ENCODE peak calls at places on chromosomes 5 and 9, in seven cellular contexts. N is BE2C, F is tibial artery, Z is GM20000, W is GM13976, G is astrocyte, K is thyroid gland. S is an unnamed sample.

GRCh38 chr9:107131108-107131799 is 151.8 kb upstream of the RAD23B start:
- DNase-seq in N (no peak), F (no peak), Z (no peak), W (no peak), G (no peak), K (no peak), S (no peak)

GRCh38 chr5:178351221-178351825 is 118.7 kb upstream of the PHYKPL start:
- DNase-seq in N (no peak), F (no peak), Z (no peak), W (no peak), G (no peak), K (no peak), S (no peak)

GRCh38 chr5:173324115-173325001 is 3.9 kb downstream of the STC2 start:
- DNase-seq in N (peak; percentile 98), F (peak; percentile 91), Z (peak; percentile 58), W (peak; percentile 59), G (peak; percentile 68), K (no peak), S (peak; percentile 49)

GRCh38 chr9:96383165-96383939 is at the start of gene SLC35D2:
- DNase-seq in N (peak; percentile 65), F (peak; percentile 79), Z (peak; percentile 76), W (peak; percentile 73), G (peak; percentile 27), K (peak; percentile 73), S (peak; percentile 67)

GRCh38 chr5:16774806-16775205 is 158.0 kb upstream of the RETREG1 start:
- DNase-seq in N (no peak), F (no peak), Z (no peak), W (no peak), G (no peak), K (no peak), S (no peak)

GRCh38 chr5:39977231-39977630 is 552.5 kb upstream of the DAB2 start:
- DNase-seq in N (no peak), F (no peak), Z (no peak), W (no peak), G (no peak), K (no peak), S (no peak)

GRCh38 chr9:33510264-33511183 is 13.5 kb upstream of the ANKRD18B start:
- DNase-seq in N (peak; percentile 73), F (peak; percentile 70), Z (peak; percentile 37), W (peak; percentile 50), G (peak; percentile 42), K (peak; percentile 47), S (peak; percentile 32)

GRCh38 chr5:177402271-177403043 is 2.0 kb upstream of the PFN3 start:
- DNase-seq in N (peak; percentile 88), F (no peak), Z (peak; percentile 85), W (peak; percentile 79), G (peak; percentile 42), K (peak; percentile 92), S (peak; percentile 82)

GRCh38 chr5:3564827-3565560 is 30.6 kb upstream of the IRX1 start:
- DNase-seq in N (no peak), F (no peak), Z (no peak), W (no peak), G (no peak), K (no peak), S (no peak)

GRCh38 chr9:96279927-96280326 is 22.0 kb downstream of the HSD17B3 start:
- DNase-seq in N (no peak), F (no peak), Z (no peak), W (no peak), G (no peak), K (peak; percentile 92), S (no peak)

GRCh38 chr5:153794327-153794726 is 244.4 kb downstream of the FAM114A2 start:
- DNase-seq in N (no peak), F (no peak), Z (no peak), W (no peak), G (no peak), K (no peak), S (no peak)

GRCh38 chr9:101477214-101477613 is 41.6 kb upstream of the ALDOB start:
- DNase-seq in N (no peak), F (no peak), Z (no peak), W (no peak), G (no peak), K (no peak), S (no peak)

GRCh38 chr5:99169309-99169708 is 240.5 kb upstream of the CHD1 start:
- DNase-seq in N (no peak), F (no peak), Z (no peak), W (no peak), G (peak; percentile 25), K (no peak), S (no peak)

GRCh38 chr5:29758986-29759421 is 1434.5 kb upstream of the CDH6 start:
- DNase-seq in N (no peak), F (no peak), Z (no peak), W (no peak), G (no peak), K (no peak), S (no peak)

GRCh38 chr9:125759812-125760134 is 12.6 kb downstream of the PBX3 start:
- DNase-seq in N (no peak), F (no peak), Z (no peak), W (no peak), G (no peak), K (peak; percentile 30), S (no peak)

GRCh38 chr5:127184841-127185240 is 105.8 kb upstream of the MEGF10 start:
- DNase-seq in N (no peak), F (no peak), Z (no peak), W (no peak), G (no peak), K (no peak), S (no peak)

GRCh38 chr9:112753725-112754124 is 3.2 kb downstream of the SNX30 start:
- DNase-seq in N (no peak), F (no peak), Z (no peak), W (no peak), G (peak; percentile 94), K (no peak), S (no peak)

GRCh38 chr9:131194767-131195166 is 69.4 kb downstream of the NUP214 start:
- DNase-seq in N (no peak), F (no peak), Z (no peak), W (no peak), G (no peak), K (no peak), S (no peak)

GRCh38 chr9:100689635-100690034 is 111.8 kb downstream of the CAVIN4 start:
- DNase-seq in N (no peak), F (no peak), Z (peak; percentile 7), W (peak; percentile 26), G (no peak), K (no peak), S (no peak)

GRCh38 chr9:14379280-14379679 is 65.3 kb upstream of the NFIB start:
- DNase-seq in N (no peak), F (no peak), Z (no peak), W (no peak), G (no peak), K (no peak), S (no peak)

GRCh38 chr9:89513836-89514235 is 15.9 kb upstream of the SEMA4D start:
- DNase-seq in N (no peak), F (no peak), Z (no peak), W (no peak), G (no peak), K (no peak), S (no peak)

GRCh38 chr9:88342246-88342645 is 46.0 kb upstream of the SPIN1 start:
- DNase-seq in N (no peak), F (no peak), Z (no peak), W (no peak), G (peak; percentile 67), K (no peak), S (no peak)

GRCh38 chr5:14238272-14238671 is 95.1 kb downstream of the TRIO start:
- DNase-seq in N (no peak), F (no peak), Z (no peak), W (no peak), G (no peak), K (no peak), S (no peak)

GRCh38 chr5:76074487-76074886 is 8.7 kb upstream of the SV2C start:
- DNase-seq in N (no peak), F (no peak), Z (peak; percentile 51), W (peak; percentile 49), G (no peak), K (no peak), S (peak; percentile 65)

GRCh38 chr9:96617439-96618185 is 2.0 kb downstream of the CDC14B start:
- DNase-seq in N (peak; percentile 11), F (peak; percentile 71), Z (no peak), W (no peak), G (no peak), K (peak; percentile 19), S (no peak)

DNA sequence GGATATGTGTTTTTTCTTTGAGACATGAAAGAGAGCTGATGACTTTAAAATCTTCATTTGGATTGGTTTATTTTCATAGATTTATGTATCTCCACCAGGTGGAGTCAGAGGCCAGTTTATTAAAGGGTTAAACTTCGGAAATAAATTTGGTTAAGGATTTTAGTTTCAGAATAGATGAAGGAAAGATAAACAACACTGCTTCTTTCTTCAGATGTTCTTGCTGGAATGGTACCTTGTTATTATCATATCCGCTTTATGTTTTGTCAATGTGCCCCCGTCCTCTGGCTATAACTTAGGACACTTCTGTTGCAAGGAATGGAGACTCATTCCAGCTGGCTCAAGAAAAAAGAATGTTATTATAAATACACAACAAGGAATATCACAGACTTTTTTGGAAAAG is 81.2 kb downstream of the ALDH1A1 start:
- DNase-seq in N (no peak), F (no peak), Z (no peak), W (no peak), G (no peak), K (no peak), S (no peak)
- TF ChIP-seq CTCF in N (no peak), F (peak; percentile 17), Z (no peak), W (peak; percentile 7), G (peak; percentile 54), K (peak; percentile 46), S (peak; percentile 33)

GRCh38 chr9:127490831-127491230 is 39.5 kb downstream of the LRSAM1 start:
- DNase-seq in N (no peak), F (no peak), Z (no peak), W (no peak), G (no peak), K (no peak), S (no peak)

GRCh38 chr9:127488946-127489345 is 37.6 kb downstream of the LRSAM1 start:
- DNase-seq in N (no peak), F (no peak), Z (no peak), W (no peak), G (no peak), K (no peak), S (no peak)

GRCh38 chr9:127489471-127490115 is 38.3 kb downstream of the LRSAM1 start:
- DNase-seq in N (peak; percentile 64), F (no peak), Z (no peak), W (no peak), G (no peak), K (no peak), S (no peak)

GRCh38 chr9:127482662-127483061 is 31.4 kb downstream of the LRSAM1 start:
- DNase-seq in N (no peak), F (no peak), Z (no peak), W (no peak), G (no peak), K (no peak), S (no peak)

GRCh38 chr9:127485995-127486394 is 34.7 kb downstream of the LRSAM1 start:
- DNase-seq in N (no peak), F (no peak), Z (no peak), W (no peak), G (no peak), K (no peak), S (no peak)
- TF ChIP-seq CTCF in N (no peak), F (no peak), Z (no peak), W (no peak), G (no peak), K (no peak), S (no peak)

GRCh38 chr5:115770466-115770865 is 46.0 kb downstream of the CDO1 start:
- DNase-seq in N (peak; percentile 31), F (no peak), Z (no peak), W (no peak), G (no peak), K (no peak), S (no peak)
- TF ChIP-seq CTCF in N (peak; percentile 75), F (no peak), Z (peak; percentile 13), W (no peak), G (peak; percentile 8), K (peak; percentile 18), S (peak; percentile 48)

GRCh38 chr9:71709384-71709783 is 58.9 kb downstream of the CEMIP2 start:
- DNase-seq in N (no peak), F (no peak), Z (no peak), W (no peak), G (no peak), K (no peak), S (no peak)
- TF ChIP-seq CTCF in N (no peak), F (no peak), Z (no peak), W (no peak), G (no peak), K (no peak), S (no peak)

S was measured in GM13977.